ENCODE peak calls at places on chromosome 12, in six cellular contexts. H, P, S, D, L and Y are unnamed samples.

GRCh38 chr12:30795660-30796507 is 41.1 kb upstream of the CAPRIN2 start:
- DNase-seq in P (peak), H (peak), S (peak), L (peak), D (no peak), Y (peak)

GRCh38 chr12:29026419-29026818 is 122.7 kb upstream of the FAR2 start:
- DNase-seq in H (no peak), S (no peak), P (no peak), D (no peak), L (no peak), Y (no peak)

GRCh38 chr12:95646781-95647184 is 95.5 kb upstream of the USP44 start:
- DNase-seq in D (no peak), P (no peak), H (no peak), S (no peak), L (no peak), Y (no peak)

GRCh38 chr12:24838531-24838950 is 110.4 kb downstream of the BCAT1 start:
- DNase-seq in D (peak), P (no peak), S (peak), H (peak), L (no peak), Y (peak)

GRCh38 chr12:58413794-58414193 is 472.4 kb downstream of the ATP23 start:
- DNase-seq in P (no peak), L (no peak), S (peak), D (no peak), H (no peak), Y (no peak)

GRCh38 chr12:107558141-107558815 is 127.3 kb upstream of the PWP1 start:
- DNase-seq in P (no peak), S (no peak), H (no peak), D (no peak), L (no peak), Y (no peak)

GRCh38 chr12:88904705-88905104 is 324.4 kb upstream of the KITLG start:
- DNase-seq in P (no peak), H (no peak), L (no peak), S (no peak), D (no peak), Y (no peak)

GRCh38 chr12:49518914-49519573 is 19.8 kb upstream of the KCNH3 start:
- DNase-seq in P (no peak), D (no peak), L (no peak), H (no peak), S (peak), Y (no peak)

GRCh38 chr12:95231190-95231589 is 13.6 kb downstream of the VEZT start:
- DNase-seq in D (no peak), S (peak), P (no peak), H (no peak), L (no peak), Y (no peak)

GRCh38 chr12:132250707-132251106 is 78.7 kb downstream of the GALNT9 start:
- DNase-seq in S (no peak), P (no peak), D (no peak), L (no peak), H (no peak), Y (no peak)

GRCh38 chr12:82687020-82687951 is 580 bp downstream of the TMTC2 start:
- DNase-seq in D (peak), H (peak), L (peak), P (peak), S (peak), Y (peak)

GRCh38 chr12:98352218-98352811 is 163.1 kb upstream of the TMPO start:
- DNase-seq in H (no peak), D (no peak), P (peak), S (peak), L (no peak), Y (no peak)

GRCh38 chr12:122684297-122684696 is 18.9 kb downstream of the HCAR2 start:
- DNase-seq in H (no peak), S (no peak), P (no peak), D (no peak), L (no peak), Y (peak)

GRCh38 chr12:95497031-95497430 is 23.1 kb downstream of the METAP2 start:
- DNase-seq in H (no peak), S (no peak), P (no peak), D (no peak), L (no peak), Y (no peak)

GRCh38 chr12:116524311-116524710 is 34.9 kb upstream of the MAP1LC3B2 start:
- DNase-seq in D (no peak), S (no peak), H (no peak), P (no peak), L (no peak), Y (no peak)

GRCh38 chr12:112595415-112595814 is 176.7 kb downstream of the PTPN11 start:
- DNase-seq in S (no peak), L (no peak), P (no peak), H (no peak), D (no peak), Y (no peak)
- TF ChIP-seq CTCF in S (no peak), L (no peak), P (no peak), H (no peak), D (no peak), Y (no peak)

GRCh38 chr12:23534196-23534595 is 415.3 kb downstream of the SOX5 start:
- DNase-seq in S (no peak), P (no peak), H (no peak), D (no peak), L (no peak), Y (no peak)
- TF ChIP-seq CTCF in S (no peak), P (no peak), H (no peak), D (no peak), L (no peak), Y (no peak)

GRCh38 chr12:120496353-120497340 is 734 bp downstream of the DYNLL1 start:
- DNase-seq in L (peak), H (peak), D (peak), S (peak), P (no peak), Y (peak)
- TF ChIP-seq CTCF in L (no peak), H (peak), D (no peak), S (no peak), P (no peak), Y (no peak)

GRCh38 chr12:21699851-21700250 is 42.2 kb upstream of the LDHB start:
- DNase-seq in P (no peak), D (no peak), L (no peak), H (no peak), S (no peak), Y (no peak)

GRCh38 chr12:21694660-21695059 is 37.0 kb upstream of the LDHB start:
- DNase-seq in H (no peak), S (no peak), P (no peak), D (no peak), L (no peak), Y (no peak)

GRCh38 chr12:21696603-21697002 is 39.0 kb upstream of the LDHB start:
- DNase-seq in L (no peak), S (no peak), H (no peak), P (no peak), D (no peak), Y (no peak)

GRCh38 chr12:21695896-21696295 is 38.3 kb upstream of the LDHB start:
- DNase-seq in D (no peak), S (no peak), H (no peak), P (no peak), L (no peak), Y (no peak)

GRCh38 chr12:21697829-21698630 is 40.4 kb upstream of the LDHB start:
- DNase-seq in P (peak), L (no peak), D (no peak), S (peak), H (no peak), Y (no peak)
- TF ChIP-seq CTCF in P (peak), L (peak), D (peak), S (peak), H (peak), Y (peak)

DNA sequence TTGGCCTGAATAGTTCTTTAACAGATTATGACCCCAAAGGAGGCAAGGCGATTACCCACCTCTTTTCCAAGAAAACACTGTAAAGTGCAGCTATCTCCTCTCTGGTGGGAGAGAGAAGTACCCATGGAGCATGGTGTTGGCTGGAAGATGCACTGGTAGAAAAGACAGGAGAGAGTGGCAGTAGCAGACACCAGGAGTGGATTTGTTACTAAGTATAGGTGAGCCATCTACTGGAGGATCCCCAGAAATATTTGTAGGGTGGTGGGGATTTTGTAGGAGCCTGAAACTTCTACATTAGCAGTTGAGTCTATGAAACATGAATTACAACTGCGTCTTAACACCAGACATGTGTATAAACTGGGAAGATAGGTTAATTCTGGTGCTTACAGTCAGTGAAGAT is 148.0 kb downstream of the SLC38A4 start:
- DNase-seq in H (no peak), S (peak), L (no peak), P (no peak), D (no peak), Y (no peak)
- TF ChIP-seq CTCF in H (peak), S (peak), L (peak), P (peak), D (peak), Y (no peak)

DNA sequence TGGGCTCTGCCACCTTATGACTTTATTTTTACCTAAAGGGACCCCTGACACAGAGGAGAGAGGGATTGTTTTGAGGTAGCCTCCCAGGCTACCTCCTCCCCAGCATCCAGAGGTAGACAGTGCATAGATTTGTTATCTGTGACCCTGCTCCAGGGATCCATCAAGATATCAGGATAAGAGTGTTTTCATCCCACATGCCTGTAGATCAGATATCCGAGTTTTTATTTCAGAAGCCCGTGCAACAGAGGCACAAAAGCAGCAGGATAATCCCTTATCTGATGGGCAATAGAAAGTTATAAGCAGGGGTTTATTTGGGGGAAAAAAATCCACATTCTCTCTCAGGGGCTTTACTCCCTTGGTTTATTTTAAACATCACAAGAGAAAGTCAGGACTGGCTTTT is 117.0 kb upstream of the RPH3A start:
- DNase-seq in H (no peak), D (no peak), P (no peak), S (no peak), L (no peak), Y (no peak)
- TF ChIP-seq CTCF in H (no peak), D (no peak), P (no peak), S (no peak), L (no peak), Y (no peak)

DNA sequence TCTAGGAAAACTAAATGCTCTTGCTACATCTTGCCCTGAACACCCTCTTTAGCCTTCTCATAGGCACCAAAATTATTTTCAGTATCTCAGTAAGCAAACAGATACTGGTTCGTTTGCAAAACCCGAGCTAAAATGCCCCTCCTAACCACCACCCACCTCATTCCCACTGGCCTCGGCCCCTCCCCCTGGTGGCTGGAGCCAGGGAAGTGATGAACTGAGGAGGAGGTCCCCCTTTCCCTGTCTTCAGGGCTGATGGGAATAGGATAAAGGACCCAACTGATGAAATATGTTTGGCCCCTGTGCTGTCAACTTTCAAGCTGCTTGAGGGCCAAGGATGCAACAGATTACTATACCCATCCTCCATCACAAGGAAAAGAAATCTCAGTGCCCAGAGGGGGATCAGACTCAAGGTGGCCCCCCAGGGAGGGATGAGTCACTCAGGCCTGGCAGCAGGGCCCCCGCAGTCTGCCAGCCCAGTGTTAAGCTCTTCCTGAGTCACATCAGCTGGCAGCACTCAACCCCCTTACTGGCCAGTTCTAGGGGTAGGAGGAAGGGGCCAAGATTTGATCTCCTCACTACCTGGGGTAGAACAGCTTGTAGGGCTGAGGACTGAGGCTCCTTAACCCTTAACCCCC is 1.7 kb downstream of the ANKRD52 start:
- DNase-seq in D (no peak), P (no peak), H (no peak), S (peak), L (no peak), Y (no peak)
- TF ChIP-seq CTCF in D (no peak), P (no peak), H (no peak), S (no peak), L (no peak), Y (no peak)